ENCODE peak calls at places on chromosomes 2 and 18, in eight cellular contexts. C is colonic mucosa, Y is cardiac fibroblast, B is IMR-90, V is Caco-2, U is Peyer's patch, Z is breast epithelium, M is choroid plexus epithelial cell. W is an unnamed sample.

GRCh38 chr18:48137354-48138208 is 207.1 kb upstream of the SMAD2 start:
- DNase-seq in C (peak; percentile 73), Y (no peak), B (no peak), V (no peak), U (peak; percentile 64), Z (no peak), M (no peak), W (no peak)

GRCh38 chr2:158718851-158719250 is 76.3 kb upstream of the DAPL1 start:
- DNase-seq in C (no peak), Y (no peak), B (no peak), V (no peak), U (no peak), Z (no peak), M (no peak), W (no peak)

GRCh38 chr18:58476521-58477210 is 152.2 kb downstream of the ALPK2 start:
- DNase-seq in C (no peak), Y (no peak), B (no peak), V (no peak), U (no peak), Z (peak; percentile 33), M (no peak), W (peak; percentile 42)

GRCh38 chr2:7430421-7430868 is 513.2 kb downstream of the RNF144A start:
- DNase-seq in C (no peak), Y (no peak), B (no peak), V (no peak), U (no peak), Z (no peak), M (no peak), W (no peak)

GRCh38 chr2:85436836-85437487 is 18.4 kb downstream of the SH2D6 start:
- DNase-seq in C (no peak), Y (no peak), B (no peak), V (no peak), U (no peak), Z (no peak), M (peak; percentile 22), W (no peak)

GRCh38 chr18:50090370-50091312 is 104.3 kb downstream of the MYO5B start:
- DNase-seq in C (no peak), Y (no peak), B (no peak), V (peak; percentile 39), U (no peak), Z (no peak), M (no peak), W (no peak)

GRCh38 chr2:85326946-85327756 is 638 bp downstream of the TGOLN2 start:
- DNase-seq in C (peak; percentile 65), Y (peak; percentile 57), B (peak; percentile 45), V (no peak), U (peak; percentile 73), Z (peak; percentile 44), M (peak; percentile 65), W (peak; percentile 55)

GRCh38 chr18:21745234-21745633 is 4.6 kb downstream of the MIB1 start:
- DNase-seq in C (no peak), Y (no peak), B (no peak), V (no peak), U (no peak), Z (no peak), M (no peak), W (no peak)

DNA sequence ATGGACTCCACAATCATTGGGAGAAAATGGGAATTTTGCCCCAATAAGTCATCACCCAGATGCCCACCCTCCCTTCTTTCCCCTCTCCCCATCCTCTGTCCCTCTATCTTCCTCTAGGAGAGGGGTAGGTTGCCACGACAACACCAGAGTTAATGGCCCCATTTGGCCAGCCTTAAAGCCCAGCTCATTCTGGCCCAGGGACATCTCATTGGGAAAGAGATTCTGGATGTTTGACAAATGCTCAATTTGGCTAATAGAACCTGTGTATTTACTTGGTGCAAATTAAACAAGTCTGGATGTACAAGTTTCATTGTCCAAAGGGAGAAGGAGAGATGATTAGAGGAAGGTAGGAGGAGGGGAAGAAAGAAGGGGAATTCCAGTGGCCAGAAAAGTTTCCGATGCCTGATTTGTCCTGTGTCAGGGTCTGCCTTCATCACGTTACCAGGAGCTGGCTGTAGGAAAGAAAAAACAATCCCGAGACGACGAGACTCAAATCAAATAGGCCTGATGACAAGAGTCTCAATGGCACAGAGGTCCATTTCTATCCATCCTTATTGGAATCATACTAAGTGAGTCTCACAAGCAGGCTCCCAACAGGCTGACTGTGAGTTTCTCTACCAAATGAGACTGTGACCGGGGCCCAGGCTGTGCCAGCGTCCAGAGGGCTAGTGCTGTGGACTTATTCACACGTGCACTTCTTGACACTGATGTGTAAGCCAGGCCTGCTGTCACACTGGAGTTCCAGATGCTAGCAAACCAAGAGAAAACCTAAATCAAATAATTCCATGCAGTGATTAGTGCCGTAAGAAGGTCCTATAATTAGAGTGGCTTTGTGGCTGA is 265.2 kb upstream of the APCDD1 start:
- DNase-seq in C (no peak), Y (no peak), B (no peak), V (no peak), U (no peak), Z (no peak), M (no peak), W (no peak)
- TF ChIP-seq CTCF in C (no peak), Y (no peak), B (no peak), V (no peak), U (no peak), Z (no peak), M (no peak), W (no peak)

DNA sequence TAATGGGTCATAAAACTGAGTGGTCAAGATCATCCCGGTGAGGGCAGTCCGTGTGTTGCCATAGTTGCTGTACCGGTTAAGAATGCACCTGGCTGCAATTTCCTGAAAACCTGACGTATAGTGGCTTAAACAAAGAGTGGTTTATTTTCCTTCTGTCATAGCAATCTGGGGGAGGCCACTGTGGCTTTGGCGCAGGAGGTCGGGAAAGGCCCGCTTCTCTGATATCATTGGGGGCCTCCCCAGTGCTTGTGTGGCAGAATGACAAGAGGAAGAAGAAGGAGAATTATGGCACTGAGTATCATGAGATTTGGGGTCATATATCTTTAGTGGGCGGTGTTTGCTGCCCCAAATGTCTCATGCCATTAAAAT is 4.4 kb downstream of the C2orf92 start:
- DNase-seq in C (no peak), Y (no peak), B (no peak), V (no peak), U (no peak), Z (no peak), M (no peak), W (no peak)
- H3K4me3 ChIP-seq in C (no peak overlapping the region), Y (no peak overlapping the region), B (no peak overlapping the region), V (no peak overlapping the region), U (no peak overlapping the region), Z (no peak overlapping the region), M (no peak overlapping the region), W (no peak overlapping the region)

DNA sequence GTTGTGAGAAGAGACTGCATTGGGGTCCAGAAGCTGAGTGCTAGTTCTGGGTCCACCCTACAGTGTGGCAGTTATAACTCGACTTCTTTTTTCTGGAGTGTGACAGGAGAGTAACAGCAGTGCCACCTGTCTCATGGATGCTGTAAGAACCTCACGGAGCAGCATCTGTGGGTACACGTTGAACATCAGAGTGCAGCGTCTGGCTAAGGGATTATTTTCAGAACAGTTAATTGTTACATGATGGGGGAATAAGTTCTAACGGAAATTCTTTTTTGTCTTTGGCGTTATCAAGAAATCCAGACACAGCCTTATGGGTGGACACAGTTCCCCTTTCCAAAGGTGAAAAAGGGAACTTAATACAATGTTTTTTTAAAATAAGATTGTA is 28.3 kb upstream of the TOGARAM2 start:
- DNase-seq in C (no peak), Y (no peak), B (no peak), V (no peak), U (no peak), Z (no peak), M (peak; percentile 26), W (no peak)
- TF ChIP-seq CTCF in C (no peak), Y (no peak), B (no peak), V (peak; percentile 37), U (no peak), Z (no peak), M (no peak), W (peak; percentile 25)

GRCh38 chr18:35949903-35950627 is 22.4 kb upstream of the RMP24 start:
- DNase-seq in C (peak; percentile 61), Y (peak; percentile 73), B (peak; percentile 59), V (no peak), U (peak; percentile 63), Z (no peak), M (peak; percentile 77), W (peak; percentile 75)

GRCh38 chr18:35948080-35948479 is 24.4 kb upstream of the RMP24 start:
- DNase-seq in C (no peak), Y (no peak), B (no peak), V (no peak), U (no peak), Z (no peak), M (no peak), W (no peak)

GRCh38 chr18:35949090-35949489 is 23.4 kb upstream of the RMP24 start:
- DNase-seq in C (no peak), Y (no peak), B (no peak), V (no peak), U (no peak), Z (no peak), M (no peak), W (peak; percentile 25)

GRCh38 chr18:35953688-35954087 is 18.8 kb upstream of the RMP24 start:
- DNase-seq in C (no peak), Y (no peak), B (no peak), V (no peak), U (no peak), Z (no peak), M (no peak), W (no peak)

DNA sequence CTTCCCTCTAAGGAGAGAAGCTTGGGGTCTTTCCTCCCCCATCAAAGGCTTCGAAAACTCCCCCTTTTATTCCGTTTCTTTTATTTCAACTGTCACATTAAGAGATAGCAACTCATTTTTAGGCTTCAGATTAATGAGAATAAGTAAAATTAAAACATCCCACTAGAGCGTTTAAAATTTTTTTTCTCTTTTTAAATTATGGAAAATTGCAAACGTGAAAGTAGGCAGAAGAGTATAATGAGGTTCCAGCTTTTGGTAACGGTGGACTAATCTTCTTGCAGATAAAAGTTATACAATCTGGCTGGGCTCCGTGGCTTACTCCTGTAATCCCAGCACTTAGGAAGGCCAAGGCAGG is 21.9 kb upstream of the RMP24 start:
- DNase-seq in C (no peak), Y (no peak), B (no peak), V (no peak), U (no peak), Z (no peak), M (no peak), W (no peak)
- H3K4me3 ChIP-seq in C (no peak overlapping the region), Y (no peak overlapping the region), B (peak overlapping the region; percentile 58), V (no peak overlapping the region), U (no peak overlapping the region), Z (peak overlapping the region; percentile 51), M (no peak overlapping the region), W (peak overlapping the region; percentile 65)

GRCh38 chr2:127423476-127423840 is 5.2 kb downstream of the PROC start:
- DNase-seq in C (peak; percentile 48), Y (no peak), B (no peak), V (peak; percentile 74), U (peak; percentile 77), Z (peak; percentile 15), M (no peak), W (peak; percentile 64)

GRCh38 chr2:127422631-127423475 is 4.6 kb downstream of the PROC start:
- DNase-seq in C (peak; percentile 29), Y (no peak), B (no peak), V (no peak), U (no peak), Z (peak; percentile 15), M (no peak), W (no peak)

GRCh38 chr2:127421871-127422618 is 3.8 kb downstream of the PROC start:
- DNase-seq in C (no peak), Y (no peak), B (no peak), V (no peak), U (no peak), Z (peak; percentile 10), M (no peak), W (no peak)

GRCh38 chr2:127424598-127425379 is 6.6 kb downstream of the PROC start:
- DNase-seq in C (no peak), Y (no peak), B (no peak), V (no peak), U (no peak), Z (peak; percentile 11), M (no peak), W (no peak)

GRCh38 chr2:127423880-127424279 is 5.7 kb downstream of the PROC start:
- DNase-seq in C (no peak), Y (no peak), B (no peak), V (no peak), U (no peak), Z (peak; percentile 11), M (no peak), W (no peak)
- TF ChIP-seq CTCF in C (no peak), Y (no peak), B (no peak), V (no peak), U (peak; percentile 37), Z (peak; percentile 18), M (no peak), W (no peak)

W was measured in epithelial cell of esophagus.